ENCODE peak calls at places on chromosomes 6 and 20, in five cellular contexts. F, Q, Y, H and X are unnamed samples.

GRCh38 chr6:134464690-134465411 is 146.9 kb upstream of the SGK1 start:
- DNase-seq in F (peak), Q (no peak), Y (no peak), H (no peak), X (peak)

GRCh38 chr6:151536280-151536534 is 42.4 kb downstream of the CCDC170 start:
- DNase-seq in F (no peak), Q (no peak), Y (no peak), H (no peak), X (no peak)

GRCh38 chr20:58256842-58257241 is 28.4 kb upstream of the ANKRD60 start:
- DNase-seq in F (no peak), Q (peak), Y (no peak), H (no peak), X (peak)

GRCh38 chr6:162964703-162965140 is 236.9 kb downstream of the PACRG start:
- DNase-seq in F (no peak), Q (no peak), Y (no peak), H (no peak), X (no peak)

GRCh38 chr6:109236140-109237081 is 141.1 kb downstream of the CEP57L1 start:
- DNase-seq in F (no peak), Q (no peak), Y (no peak), H (peak), X (peak)

GRCh38 chr20:9319687-9320384 is 194.6 kb upstream of the LAMP5 start:
- DNase-seq in F (no peak), Q (no peak), Y (no peak), H (no peak), X (no peak)

GRCh38 chr6:63821442-63821841 is 185.8 kb downstream of the PHF3 start:
- DNase-seq in F (no peak), Q (no peak), Y (no peak), H (no peak), X (no peak)

GRCh38 chr20:49607568-49607967 is 39.6 kb upstream of the PTGIS start:
- DNase-seq in F (no peak), Q (no peak), Y (no peak), H (no peak), X (no peak)

GRCh38 chr20:23031346-23031745 is 3.8 kb upstream of the SSTR4 start:
- DNase-seq in F (no peak), Q (no peak), Y (no peak), H (no peak), X (no peak)

GRCh38 chr6:90098025-90098474 is 198.6 kb downstream of the BACH2 start:
- DNase-seq in F (no peak), Q (peak), Y (no peak), H (no peak), X (peak)

GRCh38 chr6:88368071-88368787 is 202.1 kb upstream of the CNR1 start:
- DNase-seq in F (no peak), Q (no peak), Y (no peak), H (no peak), X (no peak)

GRCh38 chr20:4730782-4731181 is 9.1 kb downstream of the PRND start:
- DNase-seq in F (no peak), Q (peak), Y (no peak), H (peak), X (peak)

GRCh38 chr6:25327372-25327771 is 48.2 kb downstream of the CARMIL1 start:
- DNase-seq in F (no peak), Q (no peak), Y (no peak), H (no peak), X (no peak)

GRCh38 chr6:101249470-101249869 is 144.0 kb upstream of the GRIK2 start:
- DNase-seq in F (no peak), Q (no peak), Y (no peak), H (no peak), X (no peak)

GRCh38 chr6:156809034-156809433 is 31.9 kb downstream of the ARID1B start:
- DNase-seq in F (no peak), Q (peak), Y (peak), H (no peak), X (peak)

GRCh38 chr6:147530132-147531060 is 21.9 kb downstream of the SAMD5 start:
- DNase-seq in F (no peak), Q (no peak), Y (peak), H (no peak), X (peak)

GRCh38 chr6:56911847-56912246 is 43.1 kb upstream of the BEND6 start:
- DNase-seq in F (no peak), Q (no peak), Y (no peak), H (no peak), X (no peak)

GRCh38 chr6:142893088-142893487 is 51.9 kb downstream of the HIVEP2 start:
- DNase-seq in F (no peak), Q (peak), Y (no peak), H (no peak), X (no peak)

DNA sequence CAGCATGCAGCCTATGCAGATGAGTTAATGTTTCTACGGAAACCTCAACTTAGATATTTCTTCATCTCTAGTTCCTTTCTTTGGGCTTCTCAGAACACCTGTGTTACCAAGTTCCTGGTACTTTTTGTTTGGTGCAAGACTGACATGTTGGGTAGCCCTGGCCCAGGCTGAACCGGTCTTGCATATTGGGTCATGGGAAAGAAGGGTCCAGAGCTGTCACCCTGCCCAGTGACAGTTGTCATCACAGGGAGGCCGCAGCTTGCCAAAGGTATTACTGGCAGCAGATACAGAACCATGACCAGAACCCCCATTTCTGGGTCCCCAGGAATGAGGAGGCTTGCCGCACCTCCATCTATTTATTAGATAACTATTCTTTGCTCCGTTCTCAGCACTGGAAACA is 40.2 kb downstream of the PDYN start:
- DNase-seq in F (no peak), Q (no peak), Y (no peak), H (no peak), X (no peak)
- H3K4me3 ChIP-seq in F (no peak), Q (no peak), Y (no peak), H (no peak), X (no peak)

GRCh38 chr20:25016471-25016870 is 23.9 kb upstream of the APMAP start:
- DNase-seq in F (no peak), Q (no peak), Y (no peak), H (no peak), X (no peak)

GRCh38 chr20:25015986-25016385 is 23.4 kb upstream of the APMAP start:
- DNase-seq in F (no peak), Q (no peak), Y (no peak), H (no peak), X (no peak)

GRCh38 chr20:25018841-25019240 is 26.3 kb upstream of the APMAP start:
- DNase-seq in F (no peak), Q (no peak), Y (no peak), H (no peak), X (no peak)

GRCh38 chr20:25018425-25018824 is 25.9 kb upstream of the APMAP start:
- DNase-seq in F (no peak), Q (no peak), Y (no peak), H (no peak), X (no peak)

GRCh38 chr20:25017257-25017803 is 24.8 kb upstream of the APMAP start:
- DNase-seq in F (no peak), Q (no peak), Y (no peak), H (peak), X (no peak)
- TF ChIP-seq MAX in F (no peak), Q (no peak), Y (no peak), H (peak), X (no peak)

GRCh38 chr6:17588011-17588410 is 12.1 kb upstream of the FAM8A1 start:
- DNase-seq in F (no peak), Q (no peak), Y (no peak), H (no peak), X (no peak)

GRCh38 chr6:17589402-17590116 is 10.5 kb upstream of the FAM8A1 start:
- DNase-seq in F (peak), Q (peak), Y (no peak), H (peak), X (no peak)

GRCh38 chr6:17583811-17584210 is 16.3 kb upstream of the FAM8A1 start:
- DNase-seq in F (no peak), Q (no peak), Y (no peak), H (no peak), X (no peak)

GRCh38 chr6:17584241-17584803 is 15.8 kb upstream of the FAM8A1 start:
- DNase-seq in F (peak), Q (peak), Y (no peak), H (peak), X (peak)

DNA sequence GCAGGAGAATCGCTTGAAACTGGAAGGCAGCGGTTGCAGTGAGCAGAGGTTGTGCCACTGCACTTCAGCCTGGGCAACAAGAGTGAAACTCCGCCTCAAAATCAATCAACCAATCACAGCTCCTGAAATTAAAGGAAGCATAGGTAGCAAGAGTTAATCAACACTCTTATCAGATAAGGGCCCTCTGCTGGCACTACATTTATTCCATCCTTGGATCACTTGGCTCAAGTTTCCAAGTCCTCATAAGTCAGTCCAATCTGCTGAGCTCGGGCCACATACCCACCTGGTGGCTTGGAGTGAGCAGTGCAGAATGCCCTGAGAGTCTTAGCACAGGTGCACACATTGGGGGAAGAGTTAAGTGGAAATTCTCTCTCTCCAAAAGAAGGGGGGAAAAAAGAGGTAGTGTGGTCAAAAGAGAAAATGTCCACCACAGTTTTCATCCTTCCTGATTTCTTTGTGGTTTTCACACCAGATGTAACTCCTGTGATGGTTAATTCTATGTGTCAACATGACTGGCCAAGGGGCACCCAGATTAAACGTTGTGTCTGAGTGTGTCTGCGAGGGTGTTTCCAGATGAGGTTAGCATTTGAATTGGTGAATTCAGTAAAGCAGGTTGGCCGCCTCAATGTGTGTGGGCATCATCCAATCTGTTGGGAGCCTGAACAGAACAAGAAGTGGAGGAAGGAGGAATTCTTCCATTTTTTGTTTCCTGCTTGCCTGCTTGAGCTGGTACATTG is 14.2 kb upstream of the FAM8A1 start:
- DNase-seq in F (no peak), Q (peak), Y (no peak), H (peak), X (peak)
- TF ChIP-seq CTCF in F (no peak), Q (peak), Y (peak), H (peak), X (peak)

GRCh38 chr6:103769431-103769830 is 1090.3 kb downstream of the HACE1 start:
- DNase-seq in F (no peak), Q (peak), Y (no peak), H (no peak), X (no peak)
- H3K4me3 ChIP-seq in F (no peak), Q (no peak), Y (no peak), H (no peak), X (no peak)